ENCODE peak calls at places on chromosomes 11 and 22, in six cellular contexts. Z, U, C, L, Q and A are unnamed samples.
A peak's percentile ranks its signal among the peaks of the same experiment; 100 is the strongest.

GRCh38 chr11:10540546-10540914 is 457 bp downstream of the RNF141 start:
- DNase-seq in Z (no peak), U (no peak), C (peak; percentile 13), L (no peak), Q (peak; percentile 18), A (no peak)

GRCh38 chr11:132960273-132960672 is 572.0 kb downstream of the OPCML start:
- DNase-seq in Z (no peak), U (no peak), C (no peak), L (no peak), Q (no peak), A (no peak)

GRCh38 chr11:85745626-85746025 is 59.6 kb upstream of the CCDC89 start:
- DNase-seq in Z (no peak), U (no peak), C (no peak), L (no peak), Q (no peak), A (no peak)

GRCh38 chr22:46596032-46596441 is 24.1 kb upstream of the GRAMD4 start:
- DNase-seq in Z (no peak), U (no peak), C (no peak), L (peak; percentile 97), Q (no peak), A (no peak)

GRCh38 chr11:57458410-57459111 is 1.8 kb upstream of the RTN4RL2 start:
- DNase-seq in Z (peak; percentile 25), U (no peak), C (peak; percentile 33), L (peak; percentile 84), Q (peak; percentile 11), A (peak; percentile 66)

GRCh38 chr22:47604563-47604962 is 842.1 kb downstream of the TBC1D22A start:
- DNase-seq in Z (no peak), U (no peak), C (no peak), L (no peak), Q (no peak), A (no peak)

GRCh38 chr11:112555491-112556364 is 295.1 kb upstream of the PLET1 start:
- DNase-seq in Z (peak; percentile 43), U (peak; percentile 51), C (peak; percentile 36), L (peak; percentile 66), Q (peak; percentile 35), A (peak; percentile 45)

GRCh38 chr11:72662036-72662435 is 12.2 kb downstream of the PDE2A start:
- DNase-seq in Z (no peak), U (no peak), C (no peak), L (no peak), Q (no peak), A (no peak)

GRCh38 chr11:57072640-57073039 is 83.9 kb downstream of the OR5AK2 start:
- DNase-seq in Z (no peak), U (no peak), C (no peak), L (no peak), Q (peak; percentile 97), A (no peak)

GRCh38 chr11:73387594-73388021 is 11.4 kb downstream of the RELT start:
- DNase-seq in Z (no peak), U (no peak), C (no peak), L (no peak), Q (no peak), A (no peak)

GRCh38 chr11:35390737-35391682 is 28.3 kb downstream of the SLC1A2 start:
- DNase-seq in Z (no peak), U (no peak), C (no peak), L (no peak), Q (peak; percentile 89), A (no peak)

GRCh38 chr22:40855960-40856512 is 403 bp downstream of the ST13 start:
- DNase-seq in Z (no peak), U (peak; percentile 24), C (peak; percentile 44), L (peak; percentile 46), Q (peak; percentile 18), A (no peak)

GRCh38 chr22:50303848-50304527 is 3.5 kb downstream of the PLXNB2 start:
- DNase-seq in Z (no peak), U (no peak), C (peak; percentile 38), L (peak; percentile 63), Q (no peak), A (no peak)

GRCh38 chr11:116173506-116173905 is 599.3 kb downstream of the BUD13 start:
- DNase-seq in Z (no peak), U (no peak), C (no peak), L (no peak), Q (no peak), A (no peak)

GRCh38 chr11:66492161-66492865 is 12.1 kb downstream of the DPP3 start:
- DNase-seq in Z (no peak), U (no peak), C (no peak), L (no peak), Q (no peak), A (no peak)

GRCh38 chr11:115963170-115963569 is 459.0 kb upstream of the CADM1 start:
- DNase-seq in Z (no peak), U (no peak), C (no peak), L (no peak), Q (no peak), A (no peak)

GRCh38 chr11:13551834-13552233 is 56.0 kb upstream of the PTH start:
- DNase-seq in Z (no peak), U (no peak), C (no peak), L (no peak), Q (no peak), A (no peak)

GRCh38 chr22:49955581-49956417 is 4.8 kb upstream of the PIM3 start:
- DNase-seq in Z (no peak), U (no peak), C (no peak), L (no peak), Q (no peak), A (no peak)

GRCh38 chr11:57900315-57900714 is 123.4 kb upstream of the OR9Q1 start:
- DNase-seq in Z (no peak), U (no peak), C (no peak), L (no peak), Q (no peak), A (no peak)

GRCh38 chr11:115911656-115912055 is 407.4 kb upstream of the CADM1 start:
- DNase-seq in Z (no peak), U (no peak), C (no peak), L (peak; percentile 32), Q (no peak), A (no peak)